ENCODE peak calls at places on chromosomes 13 and 19, in five cellular contexts. One of them, this sample, is unnamed.

GRCh38 chr19:6580313-6580712 is 10.6 kb downstream of the CD70 start:
- DNase-seq in transverse colon: no peak
- DNase-seq in mucosa of descending colon: no peak
- DNase-seq in dorsolateral prefrontal cortex: no peak
- DNase-seq in fibroblast of lung: peak
- DNase-seq in this sample: peak

GRCh38 chr19:46660601-46661019 is 372 bp downstream of the DACT3 start:
- DNase-seq in mucosa of descending colon: peak
- DNase-seq in dorsolateral prefrontal cortex: no peak
- DNase-seq in fibroblast of lung: no peak
- DNase-seq in transverse colon: no peak
- DNase-seq in this sample: no peak

GRCh38 chr19:1172353-1173159 is 1.5 kb downstream of the SBNO2 start:
- DNase-seq in mucosa of descending colon: peak
- DNase-seq in transverse colon: peak
- DNase-seq in fibroblast of lung: peak
- DNase-seq in dorsolateral prefrontal cortex: peak
- DNase-seq in this sample: peak

GRCh38 chr13:112637017-112637801 is 49.3 kb upstream of the TUBGCP3 start:
- DNase-seq in mucosa of descending colon: no peak
- DNase-seq in dorsolateral prefrontal cortex: no peak
- DNase-seq in fibroblast of lung: no peak
- DNase-seq in transverse colon: no peak
- DNase-seq in this sample: no peak

GRCh38 chr13:31835932-31836331 is 96.6 kb downstream of the RXFP2 start:
- DNase-seq in mucosa of descending colon: no peak
- DNase-seq in fibroblast of lung: peak
- DNase-seq in transverse colon: no peak
- DNase-seq in dorsolateral prefrontal cortex: no peak
- DNase-seq in this sample: peak

GRCh38 chr19:13154911-13155471 is 4.8 kb downstream of the IER2 start:
- DNase-seq in fibroblast of lung: peak
- DNase-seq in transverse colon: peak
- DNase-seq in mucosa of descending colon: peak
- DNase-seq in dorsolateral prefrontal cortex: no peak
- DNase-seq in this sample: peak

GRCh38 chr19:33758541-33759013 is 38.1 kb upstream of the KCTD15 start:
- DNase-seq in fibroblast of lung: peak
- DNase-seq in transverse colon: no peak
- DNase-seq in mucosa of descending colon: no peak
- DNase-seq in dorsolateral prefrontal cortex: peak
- DNase-seq in this sample: no peak

GRCh38 chr13:77696863-77697207 is 652 bp upstream of the SLAIN1 start:
- DNase-seq in dorsolateral prefrontal cortex: no peak
- DNase-seq in fibroblast of lung: no peak
- DNase-seq in mucosa of descending colon: no peak
- DNase-seq in transverse colon: no peak
- DNase-seq in this sample: no peak

GRCh38 chr19:41887711-41888382 is 4.9 kb downstream of the ARHGEF1 start:
- DNase-seq in fibroblast of lung: peak
- DNase-seq in mucosa of descending colon: peak
- DNase-seq in dorsolateral prefrontal cortex: no peak
- DNase-seq in transverse colon: peak
- DNase-seq in this sample: no peak

GRCh38 chr19:45817010-45817724 is 2.1 kb upstream of the RSPH6A start:
- DNase-seq in fibroblast of lung: peak
- DNase-seq in transverse colon: peak
- DNase-seq in dorsolateral prefrontal cortex: peak
- DNase-seq in mucosa of descending colon: peak
- DNase-seq in this sample: peak

GRCh38 chr13:43611631-43612416 is 174.9 kb downstream of the ENOX1 start:
- DNase-seq in transverse colon: no peak
- DNase-seq in dorsolateral prefrontal cortex: no peak
- DNase-seq in fibroblast of lung: no peak
- DNase-seq in mucosa of descending colon: no peak
- DNase-seq in this sample: peak

GRCh38 chr13:33678906-33679657 is 138.9 kb upstream of the RFC3 start:
- DNase-seq in mucosa of descending colon: peak
- DNase-seq in dorsolateral prefrontal cortex: no peak
- DNase-seq in fibroblast of lung: peak
- DNase-seq in transverse colon: peak
- DNase-seq in this sample: peak

GRCh38 chr13:71873418-71874276 is 6.6 kb upstream of the DACH1 start:
- DNase-seq in dorsolateral prefrontal cortex: no peak
- DNase-seq in transverse colon: no peak
- DNase-seq in mucosa of descending colon: no peak
- DNase-seq in fibroblast of lung: no peak
- DNase-seq in this sample: no peak

GRCh38 chr19:41548954-41549688 is 26.8 kb upstream of the CEACAM21 start:
- DNase-seq in transverse colon: peak
- DNase-seq in mucosa of descending colon: no peak
- DNase-seq in fibroblast of lung: no peak
- DNase-seq in dorsolateral prefrontal cortex: no peak
- DNase-seq in this sample: no peak

GRCh38 chr19:1132625-1133383 is 29.0 kb downstream of the GPX4 start:
- DNase-seq in mucosa of descending colon: peak
- DNase-seq in dorsolateral prefrontal cortex: no peak
- DNase-seq in transverse colon: peak
- DNase-seq in fibroblast of lung: no peak
- DNase-seq in this sample: no peak

GRCh38 chr13:30355405-30355741 is 48.0 kb upstream of the KATNAL1 start:
- DNase-seq in dorsolateral prefrontal cortex: no peak
- DNase-seq in mucosa of descending colon: peak
- DNase-seq in fibroblast of lung: no peak
- DNase-seq in transverse colon: no peak
- DNase-seq in this sample: no peak

GRCh38 chr19:39941615-39942507 is 7.4 kb upstream of the FCGBP start:
- DNase-seq in dorsolateral prefrontal cortex: no peak
- DNase-seq in mucosa of descending colon: no peak
- DNase-seq in transverse colon: peak
- DNase-seq in fibroblast of lung: peak
- DNase-seq in this sample: no peak

GRCh38 chr13:51953347-51953746 is 57.9 kb downstream of the ATP7B start:
- DNase-seq in fibroblast of lung: no peak
- DNase-seq in mucosa of descending colon: no peak
- DNase-seq in dorsolateral prefrontal cortex: no peak
- DNase-seq in transverse colon: no peak
- DNase-seq in this sample: no peak

GRCh38 chr13:42110410-42111155 is 62.1 kb downstream of the DGKH start:
- DNase-seq in fibroblast of lung: peak
- DNase-seq in transverse colon: no peak
- DNase-seq in mucosa of descending colon: no peak
- DNase-seq in dorsolateral prefrontal cortex: peak
- DNase-seq in this sample: peak

GRCh38 chr19:35038623-35039512 is 2.7 kb upstream of the HPN start:
- DNase-seq in mucosa of descending colon: no peak
- DNase-seq in fibroblast of lung: peak
- DNase-seq in dorsolateral prefrontal cortex: no peak
- DNase-seq in transverse colon: no peak
- DNase-seq in this sample: peak

GRCh38 chr19:58572818-58573657 is at the start of gene MZF1:
- DNase-seq in transverse colon: peak
- DNase-seq in fibroblast of lung: peak
- DNase-seq in dorsolateral prefrontal cortex: peak
- DNase-seq in mucosa of descending colon: peak
- DNase-seq in this sample: peak

GRCh38 chr13:77448689-77449088 is 86.8 kb upstream of the SCEL start:
- DNase-seq in mucosa of descending colon: no peak
- DNase-seq in dorsolateral prefrontal cortex: no peak
- DNase-seq in transverse colon: peak
- DNase-seq in fibroblast of lung: no peak
- DNase-seq in this sample: no peak

GRCh38 chr13:52459668-52460067 is 4.4 kb downstream of the CKAP2 start:
- DNase-seq in dorsolateral prefrontal cortex: no peak
- DNase-seq in fibroblast of lung: peak
- DNase-seq in mucosa of descending colon: no peak
- DNase-seq in transverse colon: no peak
- DNase-seq in this sample: peak

GRCh38 chr13:113129921-113130750 is 7.5 kb downstream of the F10 start:
- DNase-seq in transverse colon: no peak
- DNase-seq in dorsolateral prefrontal cortex: no peak
- DNase-seq in fibroblast of lung: peak
- DNase-seq in mucosa of descending colon: peak
- DNase-seq in this sample: no peak

GRCh38 chr19:46426035-46426505 is 2.7 kb downstream of the PNMA8C start:
- DNase-seq in transverse colon: no peak
- DNase-seq in fibroblast of lung: peak
- DNase-seq in dorsolateral prefrontal cortex: no peak
- DNase-seq in mucosa of descending colon: no peak
- DNase-seq in this sample: no peak

GRCh38 chr13:95471960-95472359 is 80.6 kb upstream of the CLDN10 start:
- DNase-seq in fibroblast of lung: no peak
- DNase-seq in mucosa of descending colon: no peak
- DNase-seq in transverse colon: no peak
- DNase-seq in dorsolateral prefrontal cortex: no peak
- DNase-seq in this sample: no peak

GRCh38 chr13:73416093-73416492 is 357.3 kb downstream of the KLF5 start:
- DNase-seq in transverse colon: no peak
- DNase-seq in dorsolateral prefrontal cortex: no peak
- DNase-seq in mucosa of descending colon: no peak
- DNase-seq in fibroblast of lung: peak
- DNase-seq in this sample: peak

GRCh38 chr13:23673354-23673753 is 103.1 kb downstream of the TNFRSF19 start:
- DNase-seq in mucosa of descending colon: no peak
- DNase-seq in dorsolateral prefrontal cortex: no peak
- DNase-seq in fibroblast of lung: peak
- DNase-seq in transverse colon: no peak
- DNase-seq in this sample: peak

GRCh38 chr13:27556109-27556508 is 64.2 kb downstream of the LNX2 start:
- DNase-seq in mucosa of descending colon: no peak
- DNase-seq in transverse colon: no peak
- DNase-seq in dorsolateral prefrontal cortex: no peak
- DNase-seq in fibroblast of lung: peak
- DNase-seq in this sample: peak
- TF ChIP-seq CTCF in mucosa of descending colon: no peak
- TF ChIP-seq CTCF in transverse colon: no peak
- TF ChIP-seq CTCF in dorsolateral prefrontal cortex: peak
- TF ChIP-seq CTCF in fibroblast of lung: peak
- TF ChIP-seq CTCF in this sample: peak

GRCh38 chr13:48817166-48817802 is 158.4 kb upstream of the FNDC3A start:
- DNase-seq in fibroblast of lung: no peak
- DNase-seq in transverse colon: no peak
- DNase-seq in dorsolateral prefrontal cortex: no peak
- DNase-seq in mucosa of descending colon: no peak
- DNase-seq in this sample: no peak
- H3K4me3 ChIP-seq in fibroblast of lung: no peak
- H3K4me3 ChIP-seq in transverse colon: no peak
- H3K4me3 ChIP-seq in dorsolateral prefrontal cortex: no peak
- H3K4me3 ChIP-seq in mucosa of descending colon: no peak
- H3K4me3 ChIP-seq in this sample: no peak

GRCh38 chr19:49860716-49861100 is 6.7 kb downstream of the PNKP start:
- DNase-seq in dorsolateral prefrontal cortex: no peak
- DNase-seq in fibroblast of lung: no peak
- DNase-seq in transverse colon: no peak
- DNase-seq in mucosa of descending colon: no peak
- DNase-seq in this sample: no peak

GRCh38 chr19:49861127-49861526 is 6.2 kb downstream of the PNKP start:
- DNase-seq in transverse colon: peak
- DNase-seq in mucosa of descending colon: peak
- DNase-seq in dorsolateral prefrontal cortex: no peak
- DNase-seq in fibroblast of lung: no peak
- DNase-seq in this sample: no peak

GRCh38 chr19:49863254-49863934 is 4.0 kb downstream of the PNKP start:
- DNase-seq in mucosa of descending colon: peak
- DNase-seq in fibroblast of lung: no peak
- DNase-seq in transverse colon: peak
- DNase-seq in dorsolateral prefrontal cortex: no peak
- DNase-seq in this sample: no peak

GRCh38 chr19:49862411-49863253 is 4.7 kb downstream of the PNKP start:
- DNase-seq in transverse colon: no peak
- DNase-seq in fibroblast of lung: no peak
- DNase-seq in dorsolateral prefrontal cortex: no peak
- DNase-seq in mucosa of descending colon: peak
- DNase-seq in this sample: no peak

DNA sequence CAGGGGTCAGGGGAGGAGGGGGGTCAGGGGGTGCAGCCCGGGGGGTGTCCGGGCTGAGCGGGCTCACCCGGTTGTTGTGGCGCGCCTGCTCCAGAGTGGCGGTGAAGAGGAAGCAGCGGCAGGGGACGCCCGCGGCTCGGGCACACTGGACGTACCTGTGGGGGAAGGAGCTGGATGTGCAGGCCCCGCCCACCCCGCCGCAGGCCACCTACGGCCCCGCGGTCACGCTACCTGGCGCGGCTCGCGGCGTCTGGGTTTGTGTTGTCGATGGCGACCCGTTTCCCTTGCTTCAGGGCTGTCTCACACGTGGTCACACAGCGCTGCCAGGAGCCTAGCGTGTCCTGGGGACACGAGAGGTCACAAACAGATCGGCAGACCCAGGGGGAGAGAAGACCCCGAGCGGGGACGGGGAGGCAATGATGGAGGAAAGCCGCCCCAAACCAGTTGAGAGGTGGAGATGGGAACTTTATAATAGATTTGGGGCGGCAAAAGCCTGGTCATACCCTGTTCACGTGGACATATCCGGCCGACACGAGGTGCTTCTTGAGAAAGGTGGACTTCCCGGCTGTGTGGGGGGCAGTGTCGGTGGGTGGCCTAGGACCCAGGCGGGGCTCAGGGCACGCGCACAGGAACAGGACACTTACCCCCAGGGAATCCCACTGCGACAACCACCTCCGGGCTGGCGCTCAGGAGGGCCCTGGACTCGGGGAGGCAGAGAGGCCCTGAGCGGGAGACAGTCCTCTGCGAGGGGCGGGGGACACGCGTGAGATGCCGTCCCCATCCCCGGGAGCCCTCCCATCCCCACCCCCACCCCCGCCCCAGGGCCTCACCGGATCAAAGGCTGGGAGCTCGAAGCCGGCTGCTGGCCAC is 5.6 kb downstream of the PNKP start:
- DNase-seq in mucosa of descending colon: peak
- DNase-seq in fibroblast of lung: no peak
- DNase-seq in dorsolateral prefrontal cortex: no peak
- DNase-seq in transverse colon: no peak
- DNase-seq in this sample: no peak
- TF ChIP-seq CTCF in mucosa of descending colon: no peak
- TF ChIP-seq CTCF in fibroblast of lung: no peak
- TF ChIP-seq CTCF in dorsolateral prefrontal cortex: no peak
- TF ChIP-seq CTCF in transverse colon: no peak
- TF ChIP-seq CTCF in this sample: no peak

DNA sequence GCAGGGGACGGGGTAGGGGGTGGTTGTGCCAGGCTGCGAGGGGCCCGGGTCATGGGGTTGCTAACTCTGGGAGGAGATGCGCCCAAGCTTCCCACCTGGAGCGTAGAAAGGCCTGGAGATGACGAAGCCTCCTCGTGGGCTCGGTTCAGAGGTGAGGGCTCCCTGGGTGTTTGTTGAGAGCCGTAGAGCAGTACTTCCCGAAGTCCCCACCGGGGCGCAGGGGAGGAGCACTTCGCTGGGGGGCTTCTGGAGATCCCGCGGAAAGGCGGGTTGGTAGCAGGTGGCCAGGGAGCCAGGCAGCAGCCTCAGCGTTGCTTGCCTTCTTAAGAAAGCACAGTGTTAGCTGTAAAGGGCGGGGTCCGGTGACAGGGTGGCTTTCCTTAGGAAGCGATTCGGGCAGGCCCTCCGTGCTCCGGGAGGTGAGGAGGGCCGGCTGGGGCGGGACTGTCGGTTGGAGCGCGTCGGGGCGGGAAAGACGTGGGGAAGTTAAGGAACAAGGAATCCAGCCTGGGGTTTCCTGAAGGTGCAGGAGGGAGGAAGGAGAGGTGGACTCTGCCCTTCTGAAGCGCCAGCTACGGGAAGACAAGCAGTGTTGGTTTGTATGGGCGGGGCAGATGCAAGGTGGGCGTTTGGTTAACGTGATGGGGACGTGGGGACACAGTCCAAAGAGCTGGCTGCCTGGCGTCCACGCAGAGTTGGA is 3.3 kb downstream of the VSTM2B start:
- DNase-seq in mucosa of descending colon: no peak
- DNase-seq in fibroblast of lung: no peak
- DNase-seq in dorsolateral prefrontal cortex: peak
- DNase-seq in transverse colon: no peak
- DNase-seq in this sample: no peak
- H3K4me3 ChIP-seq in mucosa of descending colon: no peak
- H3K4me3 ChIP-seq in fibroblast of lung: no peak
- H3K4me3 ChIP-seq in dorsolateral prefrontal cortex: peak
- H3K4me3 ChIP-seq in transverse colon: no peak
- H3K4me3 ChIP-seq in this sample: no peak